ENCODE peak calls at places on chromosomes 5 and 9, in seven cellular contexts. One of them, this sample, is unnamed.

GRCh38 chr9:99595796-99596195 is 225.9 kb upstream of the NR4A3 start:
- DNase-seq in PC-9: no peak
- DNase-seq in tibial artery: no peak
- DNase-seq in esophagus muscularis mucosa: peak; percentile 60
- DNase-seq in GM23338: no peak
- DNase-seq in CD8-positive, alpha-beta T cell: no peak
- DNase-seq in heart left ventricle: no peak
- DNase-seq in this sample: peak; percentile 45

GRCh38 chr9:69023650-69024049 is 9.7 kb upstream of the PRKACG start:
- DNase-seq in tibial artery: no peak
- DNase-seq in heart left ventricle: no peak
- DNase-seq in GM23338: peak; percentile 58
- DNase-seq in esophagus muscularis mucosa: no peak
- DNase-seq in PC-9: no peak
- DNase-seq in CD8-positive, alpha-beta T cell: no peak
- DNase-seq in this sample: no peak

GRCh38 chr9:124721109-124721850 is 49.8 kb downstream of the NR6A1 start:
- DNase-seq in GM23338: peak; percentile 26
- DNase-seq in tibial artery: no peak
- DNase-seq in heart left ventricle: no peak
- DNase-seq in PC-9: peak; percentile 54
- DNase-seq in esophagus muscularis mucosa: no peak
- DNase-seq in CD8-positive, alpha-beta T cell: no peak
- DNase-seq in this sample: no peak

GRCh38 chr5:92248518-92248917 is 865.4 kb upstream of the ARRDC3 start:
- DNase-seq in tibial artery: no peak
- DNase-seq in PC-9: no peak
- DNase-seq in esophagus muscularis mucosa: no peak
- DNase-seq in GM23338: no peak
- DNase-seq in heart left ventricle: no peak
- DNase-seq in CD8-positive, alpha-beta T cell: no peak
- DNase-seq in this sample: no peak

GRCh38 chr5:143484604-143485003 is 81.1 kb upstream of the NR3C1 start:
- DNase-seq in GM23338: no peak
- DNase-seq in PC-9: no peak
- DNase-seq in esophagus muscularis mucosa: no peak
- DNase-seq in tibial artery: no peak
- DNase-seq in CD8-positive, alpha-beta T cell: no peak
- DNase-seq in heart left ventricle: no peak
- DNase-seq in this sample: no peak

GRCh38 chr5:78399115-78399514 is 38.7 kb downstream of the SCAMP1 start:
- DNase-seq in PC-9: no peak
- DNase-seq in GM23338: no peak
- DNase-seq in tibial artery: no peak
- DNase-seq in heart left ventricle: no peak
- DNase-seq in CD8-positive, alpha-beta T cell: no peak
- DNase-seq in esophagus muscularis mucosa: no peak
- DNase-seq in this sample: no peak

GRCh38 chr9:38641985-38642864 is 21.8 kb upstream of the ANKRD18A start:
- DNase-seq in PC-9: no peak
- DNase-seq in GM23338: peak; percentile 81
- DNase-seq in heart left ventricle: no peak
- DNase-seq in tibial artery: no peak
- DNase-seq in esophagus muscularis mucosa: peak; percentile 53
- DNase-seq in CD8-positive, alpha-beta T cell: no peak
- DNase-seq in this sample: no peak

GRCh38 chr5:64635056-64635686 is 55.1 kb upstream of the SHISAL2B start:
- DNase-seq in PC-9: no peak
- DNase-seq in tibial artery: no peak
- DNase-seq in CD8-positive, alpha-beta T cell: no peak
- DNase-seq in esophagus muscularis mucosa: no peak
- DNase-seq in heart left ventricle: no peak
- DNase-seq in GM23338: peak; percentile 54
- DNase-seq in this sample: peak; percentile 17

GRCh38 chr5:153610009-153610408 is 119.5 kb downstream of the GRIA1 start:
- DNase-seq in GM23338: no peak
- DNase-seq in CD8-positive, alpha-beta T cell: no peak
- DNase-seq in heart left ventricle: no peak
- DNase-seq in esophagus muscularis mucosa: no peak
- DNase-seq in tibial artery: no peak
- DNase-seq in PC-9: no peak
- DNase-seq in this sample: no peak

GRCh38 chr5:106680330-106680729 is 990.4 kb downstream of the EFNA5 start:
- DNase-seq in heart left ventricle: no peak
- DNase-seq in PC-9: no peak
- DNase-seq in esophagus muscularis mucosa: no peak
- DNase-seq in tibial artery: no peak
- DNase-seq in GM23338: no peak
- DNase-seq in CD8-positive, alpha-beta T cell: no peak
- DNase-seq in this sample: peak; percentile 7
- TF ChIP-seq CTCF in heart left ventricle: no peak
- TF ChIP-seq CTCF in PC-9: no peak
- TF ChIP-seq CTCF in esophagus muscularis mucosa: no peak
- TF ChIP-seq CTCF in tibial artery: no peak
- TF ChIP-seq CTCF in GM23338: no peak
- TF ChIP-seq CTCF in CD8-positive, alpha-beta T cell: no peak
- TF ChIP-seq CTCF in this sample: no peak

DNA sequence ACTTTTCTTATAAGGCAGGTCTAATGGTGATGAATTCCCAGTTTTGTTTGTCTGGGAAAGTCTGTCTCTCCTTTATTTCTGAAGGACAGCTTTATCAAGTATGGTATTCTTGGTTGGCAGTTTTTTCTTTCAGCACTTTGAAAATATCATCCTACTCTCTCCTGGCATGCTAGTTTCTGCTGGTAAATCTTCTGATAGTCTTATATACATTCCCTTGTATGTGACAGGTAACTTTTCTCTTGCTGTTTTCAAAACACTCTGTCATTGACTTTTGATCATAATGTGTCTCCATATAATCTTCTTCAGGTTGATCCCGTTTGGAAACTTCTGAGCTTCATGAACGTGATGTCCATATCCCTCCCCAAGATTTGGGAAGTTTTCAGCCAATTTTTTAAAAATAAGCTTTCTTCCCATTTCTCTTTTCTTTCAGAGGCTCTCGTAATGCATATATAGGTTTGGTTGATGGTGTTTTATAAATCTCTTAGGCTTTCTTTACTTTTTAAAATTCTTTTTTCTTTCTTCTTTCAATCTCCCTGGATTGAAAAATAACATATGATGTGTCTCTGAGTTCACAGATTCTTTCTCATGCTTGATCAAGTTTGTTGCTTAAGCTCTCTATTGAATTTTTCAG is 22.5 kb upstream of the GRAMD2B start:
- DNase-seq in GM23338: no peak
- DNase-seq in CD8-positive, alpha-beta T cell: no peak
- DNase-seq in heart left ventricle: no peak
- DNase-seq in PC-9: no peak
- DNase-seq in esophagus muscularis mucosa: no peak
- DNase-seq in tibial artery: no peak
- DNase-seq in this sample: no peak
- H3K4me3 ChIP-seq in GM23338: no peak overlapping the region
- H3K4me3 ChIP-seq in CD8-positive, alpha-beta T cell: no peak overlapping the region
- H3K4me3 ChIP-seq in heart left ventricle: no peak overlapping the region
- H3K4me3 ChIP-seq in PC-9: no peak overlapping the region
- H3K4me3 ChIP-seq in esophagus muscularis mucosa: no peak overlapping the region
- H3K4me3 ChIP-seq in tibial artery: no peak overlapping the region
- H3K4me3 ChIP-seq in this sample: no peak overlapping the region

DNA sequence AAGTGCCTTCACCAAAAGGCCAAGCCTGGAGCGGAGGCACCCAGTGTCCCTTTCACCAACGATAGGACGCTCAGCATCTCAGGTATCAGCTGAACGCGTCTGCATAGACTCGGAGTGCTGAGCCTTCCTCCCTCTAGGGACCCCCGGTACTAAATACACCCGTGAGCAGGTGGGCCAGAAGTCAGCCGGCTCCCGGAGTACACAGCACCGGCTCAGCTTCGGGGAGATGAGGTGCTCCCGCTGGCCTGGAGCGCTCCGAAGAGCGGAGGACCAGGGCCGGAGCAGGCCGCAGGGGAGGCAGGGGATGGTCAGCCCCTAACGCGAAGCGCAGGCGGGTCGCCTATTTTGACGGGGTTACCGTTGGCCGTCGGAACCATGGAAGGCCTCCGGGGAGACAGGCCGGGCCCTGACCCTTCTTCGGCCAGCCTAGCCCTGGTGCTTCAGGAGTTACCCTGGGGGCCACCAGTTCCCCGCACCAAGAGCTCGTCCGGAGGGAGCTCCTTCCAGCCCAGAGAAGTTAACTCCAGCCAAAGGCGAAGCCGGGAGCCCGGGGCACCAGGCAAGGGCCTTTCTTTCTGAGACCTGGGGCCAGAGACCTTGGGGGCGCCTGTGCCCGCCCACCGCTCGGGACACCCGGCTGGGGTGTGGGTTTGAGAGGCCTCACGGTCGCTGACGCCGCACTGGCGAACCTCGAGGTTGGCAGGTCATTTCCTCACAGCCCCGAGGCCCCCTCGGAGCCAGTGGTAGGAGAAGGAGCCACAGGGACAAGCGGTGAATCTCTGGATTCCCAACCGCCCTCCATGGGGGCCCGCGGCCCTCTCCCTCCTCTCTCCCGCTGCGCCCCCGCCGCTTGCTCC is 3.3 kb upstream of the IRX4 start:
- DNase-seq in esophagus muscularis mucosa: no peak
- DNase-seq in GM23338: peak; percentile 30
- DNase-seq in PC-9: no peak
- DNase-seq in tibial artery: no peak
- DNase-seq in CD8-positive, alpha-beta T cell: no peak
- DNase-seq in heart left ventricle: peak; percentile 39
- DNase-seq in this sample: no peak
- H3K27me3 ChIP-seq in esophagus muscularis mucosa: peaks cover 73% of the 10 kb centered on the region
- H3K27me3 ChIP-seq in GM23338: peaks cover 94% of the 10 kb centered on the region
- H3K27me3 ChIP-seq in PC-9: peaks cover 63% of the 10 kb centered on the region
- H3K27me3 ChIP-seq in tibial artery: no peaks in the 10 kb centered on the region
- H3K27me3 ChIP-seq in CD8-positive, alpha-beta T cell: no peaks in the 10 kb centered on the region
- H3K27me3 ChIP-seq in heart left ventricle: peaks cover 19% of the 10 kb centered on the region
- H3K27me3 ChIP-seq in this sample: no peaks in the 10 kb centered on the region

DNA sequence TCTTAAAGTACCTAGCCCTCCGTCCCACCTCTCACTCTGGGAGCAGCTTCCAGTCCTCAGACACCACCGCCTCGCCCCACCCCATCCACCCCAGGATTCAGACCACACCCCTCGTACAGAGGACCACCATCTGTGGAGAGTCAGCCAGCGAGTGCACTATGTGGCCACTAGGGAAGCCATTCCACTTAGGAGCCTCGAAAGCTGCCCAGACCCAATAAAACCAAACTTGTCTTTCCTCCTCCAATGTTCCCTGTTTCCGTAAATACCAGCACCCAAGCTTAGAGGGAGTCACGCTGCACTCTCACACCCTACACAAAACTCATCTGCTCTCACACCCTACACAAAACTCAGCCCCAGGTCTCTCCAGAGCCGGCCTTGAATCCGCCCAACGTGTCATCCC is 1.9 kb downstream of the GCNT4 start:
- DNase-seq in heart left ventricle: no peak
- DNase-seq in PC-9: no peak
- DNase-seq in esophagus muscularis mucosa: no peak
- DNase-seq in CD8-positive, alpha-beta T cell: no peak
- DNase-seq in tibial artery: no peak
- DNase-seq in GM23338: peak; percentile 88
- DNase-seq in this sample: no peak
- TF ChIP-seq CTCF in heart left ventricle: no peak
- TF ChIP-seq CTCF in PC-9: no peak
- TF ChIP-seq CTCF in esophagus muscularis mucosa: peak; percentile 29
- TF ChIP-seq CTCF in CD8-positive, alpha-beta T cell: no peak
- TF ChIP-seq CTCF in tibial artery: no peak
- TF ChIP-seq CTCF in GM23338: peak; percentile 42
- TF ChIP-seq CTCF in this sample: peak; percentile 18